ENCODE peak calls at places on chromosomes 4 and X, in five cellular contexts. Q, N, V, D and T are unnamed samples.

GRCh38 chr4:41692717-41693345 is 55.7 kb downstream of the PHOX2B start:
- DNase-seq in N (no peak), D (peak; percentile 10), Q (no peak), V (peak; percentile 70), T (peak; percentile 68)

GRCh38 chr4:7124643-7125442 is 57.0 kb upstream of the GRPEL1 start:
- DNase-seq in Q (peak; percentile 86), D (peak; percentile 44), V (peak; percentile 84), N (no peak), T (peak; percentile 13)

GRCh38 chr4:143336828-143337599 is at the start of gene GAB1:
- DNase-seq in D (peak; percentile 68), N (no peak), V (peak; percentile 82), Q (no peak), T (peak; percentile 79)

GRCh38 chr4:107153228-107153627 is 117.1 kb upstream of the DKK2 start:
- DNase-seq in N (no peak), D (no peak), Q (no peak), V (peak; percentile 43), T (peak; percentile 17)

GRCh38 chrX:6384391-6384790 is 150.5 kb downstream of the VCX3A start:
- DNase-seq in V (no peak), Q (no peak), N (no peak), D (no peak), T (no peak)

GRCh38 chrX:9352683-9353430 is 112.0 kb upstream of the TBL1X start:
- DNase-seq in N (no peak), Q (no peak), D (no peak), V (peak; percentile 79), T (peak; percentile 78)

GRCh38 chrX:17266171-17266570 is 108.8 kb upstream of the NHS start:
- DNase-seq in Q (no peak), N (no peak), V (no peak), D (no peak), T (no peak)

GRCh38 chr4:142085631-142086292 is 449.4 kb downstream of the IL15 start:
- DNase-seq in N (no peak), Q (no peak), V (no peak), D (no peak), T (no peak)

GRCh38 chr4:155960522-155960921 is 6.9 kb upstream of the CTSO start:
- DNase-seq in D (no peak), Q (no peak), N (no peak), V (peak; percentile 82), T (no peak)

GRCh38 chr4:153291562-153291961 is 52.9 kb upstream of the MND1 start:
- DNase-seq in D (no peak), N (no peak), Q (no peak), V (no peak), T (no peak)

GRCh38 chrX:100636321-100636991 is at the start of gene TSPAN6:
- DNase-seq in V (peak; percentile 91), D (peak; percentile 75), N (peak; percentile 29), Q (peak; percentile 56), T (peak; percentile 89)

GRCh38 chr4:10164877-10165283 is 48.3 kb upstream of the WDR1 start:
- DNase-seq in Q (no peak), D (peak; percentile 16), N (no peak), V (peak; percentile 82), T (peak; percentile 63)
- TF ChIP-seq CTCF in Q (peak; percentile 60), D (peak; percentile 69), N (peak; percentile 49), V (peak; percentile 81), T (peak; percentile 54)

GRCh38 chrX:116490091-116490490 is 27.3 kb upstream of the CT83 start:
- DNase-seq in D (no peak), V (peak; percentile 3), Q (no peak), N (no peak), T (no peak)
- TF ChIP-seq CTCF in D (peak; percentile 32), V (peak; percentile 16), Q (peak; percentile 11), N (no peak), T (peak; percentile 36)

DNA sequence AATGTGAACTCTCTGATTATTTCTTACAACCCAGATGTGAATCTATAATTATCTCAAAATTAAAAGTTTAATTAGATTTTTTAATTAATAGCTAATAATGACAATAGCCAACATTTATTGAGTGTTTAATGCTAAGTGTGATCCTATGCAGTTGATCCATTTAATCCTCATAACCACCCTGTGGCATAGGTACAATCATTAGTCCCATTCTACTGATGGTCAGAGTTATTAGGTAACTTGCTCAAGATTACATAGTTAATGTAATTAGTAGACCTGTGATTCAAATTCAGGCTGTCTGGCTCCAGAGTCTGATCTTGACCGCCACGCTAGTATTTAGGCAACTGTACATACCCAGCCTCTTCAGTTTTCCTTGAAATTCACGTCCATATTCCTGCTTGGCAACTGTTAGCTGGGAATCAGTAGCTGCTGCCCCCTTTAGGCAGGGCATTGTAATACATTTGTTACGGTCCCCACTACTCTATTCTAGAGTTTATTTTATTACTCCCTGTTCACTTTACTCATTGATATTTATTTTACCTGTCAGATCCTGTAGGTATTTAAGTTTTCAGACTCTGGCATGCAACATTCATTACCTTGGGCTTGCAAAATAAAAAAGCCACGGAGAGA is 20.6 kb upstream of the TEC start:
- DNase-seq in D (no peak), Q (no peak), N (no peak), V (peak; percentile 31), T (peak; percentile 55)
- TF ChIP-seq CTCF in D (peak; percentile 26), Q (peak; percentile 47), N (peak; percentile 55), V (peak; percentile 68), T (peak; percentile 67)

DNA sequence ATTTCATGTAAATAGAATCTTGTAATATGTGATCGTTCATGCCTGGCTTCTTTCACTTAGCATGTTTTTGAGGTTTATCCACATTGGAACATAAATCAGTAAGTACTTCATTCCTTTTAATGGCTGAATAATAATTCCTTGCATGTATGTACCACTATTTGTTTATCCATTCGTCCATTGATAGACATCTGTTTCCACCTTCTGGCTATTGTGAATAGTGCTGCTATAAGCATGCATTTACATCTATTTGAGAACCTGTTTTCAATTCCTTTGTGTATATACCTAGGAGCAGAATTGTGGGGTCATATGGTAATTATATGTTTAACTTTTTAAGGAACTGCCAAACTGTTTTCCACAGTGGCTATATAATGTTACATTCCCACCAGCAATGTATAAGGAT is 356.7 kb upstream of the DIPK2B start:
- DNase-seq in Q (no peak), D (no peak), N (no peak), V (peak; percentile 8), T (peak; percentile 32)
- TF ChIP-seq CTCF in Q (no peak), D (no peak), N (no peak), V (peak; percentile 4), T (peak; percentile 22)

GRCh38 chrX:3962511-3963350 is 249.3 kb upstream of the PRKX start:
- DNase-seq in V (peak; percentile 11), D (no peak), N (no peak), Q (no peak), T (peak; percentile 46)
- TF ChIP-seq CTCF in V (peak; percentile 43), D (peak; percentile 9), N (peak; percentile 31), Q (peak; percentile 69), T (peak; percentile 74)

GRCh38 chrX:26670521-26670920 is 454.6 kb downstream of the MAGEB5 start:
- DNase-seq in N (no peak), V (no peak), D (no peak), Q (no peak), T (no peak)

GRCh38 chrX:26664919-26665318 is 448.9 kb downstream of the MAGEB5 start:
- DNase-seq in Q (no peak), D (no peak), N (no peak), V (no peak), T (no peak)
- TF ChIP-seq CTCF in Q (no peak), D (no peak), N (no peak), V (no peak), T (no peak)

GRCh38 chr4:168723020-168723419 is 226.2 kb downstream of the PALLD start:
- DNase-seq in Q (no peak), V (peak; percentile 74), D (no peak), N (no peak), T (no peak)
- TF ChIP-seq CTCF in Q (no peak), V (no peak), D (no peak), N (no peak), T (no peak)

DNA sequence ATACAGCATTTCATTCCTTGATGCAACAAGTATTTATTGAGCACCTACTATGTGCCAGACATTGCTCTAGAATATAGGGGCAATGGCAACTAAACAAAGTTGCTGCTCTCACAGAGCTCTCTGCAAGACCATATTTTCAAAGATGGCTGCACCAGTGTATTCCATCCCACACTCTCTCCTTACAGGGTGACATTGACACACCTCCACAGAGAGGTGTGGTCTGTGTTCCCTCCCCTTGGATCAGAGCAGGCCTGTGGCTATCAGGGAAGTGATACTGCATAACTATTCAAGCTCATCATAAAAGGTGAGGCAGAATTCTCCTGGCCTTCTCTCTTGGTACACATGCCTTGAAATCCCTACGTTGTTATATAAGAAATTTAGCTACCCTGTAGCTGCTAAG is 95.3 kb upstream of the SOD3 start:
- DNase-seq in V (no peak), D (no peak), N (no peak), Q (no peak), T (no peak)
- TF ChIP-seq CTCF in V (no peak), D (no peak), N (no peak), Q (no peak), T (no peak)